ENCODE peak calls at places on chromosomes 13 and 19, in six cellular contexts. X, M, R, A, D and C are unnamed samples.
A peak's percentile ranks its signal among the peaks of the same experiment; 100 is the strongest.

GRCh38 chr19:8451885-8452284 is 7.1 kb downstream of the HNRNPM start:
- DNase-seq in M (no peak), X (no peak), D (peak; percentile 52), R (peak; percentile 79), A (no peak), C (no peak)

GRCh38 chr19:54255105-54255775 is 1.8 kb downstream of the LILRB5 start:
- DNase-seq in X (no peak), R (no peak), M (no peak), A (no peak), D (no peak), C (no peak)

GRCh38 chr13:39900106-39900750 is 244.8 kb downstream of the COG6 start:
- DNase-seq in D (peak; percentile 93), M (no peak), A (no peak), X (no peak), R (peak; percentile 49), C (no peak)

GRCh38 chr19:45637890-45638667 is 1.1 kb downstream of the EML2 start:
- DNase-seq in M (no peak), R (peak; percentile 48), A (no peak), X (no peak), D (peak; percentile 32), C (no peak)

GRCh38 chr19:50231821-50232220 is 28.4 kb downstream of the MYH14 start:
- DNase-seq in A (no peak), M (no peak), R (no peak), X (no peak), D (no peak), C (no peak)

GRCh38 chr19:11195169-11195568 is 2.2 kb downstream of the KANK2 start:
- DNase-seq in X (no peak), A (no peak), D (no peak), R (peak; percentile 17), M (no peak), C (no peak)

GRCh38 chr13:37109080-37109678 is 3.7 kb upstream of the CSNK1A1L start:
- DNase-seq in A (no peak), D (peak; percentile 80), M (no peak), X (no peak), R (peak; percentile 62), C (no peak)

GRCh38 chr19:11480927-11481776 is at the start of gene ELAVL3:
- DNase-seq in X (peak; percentile 59), R (no peak), A (no peak), M (no peak), D (no peak), C (no peak)

GRCh38 chr19:54791476-54791875 is 11.9 kb upstream of the KIR2DL4 start:
- DNase-seq in X (no peak), A (no peak), R (no peak), M (no peak), D (no peak), C (no peak)

GRCh38 chr19:7977723-7978040 is 27.8 kb downstream of the ELAVL1 start:
- DNase-seq in M (no peak), D (no peak), A (no peak), X (no peak), R (no peak), C (no peak)

GRCh38 chr13:49655906-49656305 is 27.6 kb downstream of the ARL11 start:
- DNase-seq in X (no peak), M (no peak), R (peak; percentile 56), D (no peak), A (no peak), C (no peak)

GRCh38 chr13:47598340-47598911 is 402.6 kb downstream of the SUCLA2 start:
- DNase-seq in X (no peak), A (no peak), M (no peak), D (peak; percentile 46), R (peak; percentile 13), C (no peak)

GRCh38 chr19:50500060-50500752 is 10.8 kb downstream of the JOSD2 start:
- DNase-seq in A (no peak), X (peak; percentile 47), D (no peak), M (no peak), R (no peak), C (no peak)

GRCh38 chr19:4267901-4268815 is 10.9 kb upstream of the SHD start:
- DNase-seq in A (no peak), D (no peak), X (no peak), M (no peak), R (no peak), C (no peak)

GRCh38 chr19:5145521-5146511 is 176.9 kb downstream of the KDM4B start:
- DNase-seq in A (no peak), X (no peak), D (no peak), R (no peak), M (no peak), C (no peak)

GRCh38 chr13:50720856-50721663 is 122.4 kb downstream of the DLEU7 start:
- DNase-seq in M (no peak), D (no peak), A (no peak), R (no peak), X (no peak), C (no peak)

GRCh38 chr19:56839665-56840451 is 668 bp downstream of the PEG3 start:
- DNase-seq in X (no peak), M (peak; percentile 90), R (no peak), A (no peak), D (no peak), C (peak; percentile 55)

GRCh38 chr19:31943305-31943704 is 402.1 kb upstream of the ZNF507 start:
- DNase-seq in M (no peak), R (no peak), A (no peak), D (no peak), X (peak; percentile 43), C (no peak)

GRCh38 chr19:41324921-41325639 is 15.1 kb downstream of the CCDC97 start:
- DNase-seq in D (peak; percentile 79), M (no peak), A (no peak), X (peak; percentile 73), R (peak; percentile 90), C (no peak)

GRCh38 chr13:32824671-32825070 is 191.6 kb upstream of the KL start:
- DNase-seq in R (peak; percentile 95), M (no peak), A (no peak), X (no peak), D (peak; percentile 77), C (no peak)

GRCh38 chr19:13978721-13979191 is 26.4 kb downstream of the DCAF15 start:
- DNase-seq in X (peak; percentile 65), M (no peak), R (no peak), D (no peak), A (no peak), C (no peak)

GRCh38 chr19:3849092-3849491 is 19.7 kb downstream of the ZFR2 start:
- DNase-seq in M (no peak), A (peak; percentile 9), R (no peak), D (no peak), X (peak; percentile 48), C (no peak)

GRCh38 chr19:18304496-18305312 is 18.2 kb downstream of the LSM4 start:
- DNase-seq in D (peak; percentile 72), R (peak; percentile 83), A (peak; percentile 83), M (peak; percentile 77), X (peak; percentile 62), C (no peak)

GRCh38 chr19:35760711-35761349 is 2.9 kb downstream of the PROSER3 start:
- DNase-seq in M (no peak), D (no peak), R (no peak), A (no peak), X (no peak), C (no peak)

GRCh38 chr19:33235269-33235995 is 9.8 kb upstream of the SLC7A10 start:
- DNase-seq in X (peak; percentile 91), A (peak; percentile 78), R (peak; percentile 55), M (peak; percentile 80), D (peak; percentile 72), C (no peak)

DNA sequence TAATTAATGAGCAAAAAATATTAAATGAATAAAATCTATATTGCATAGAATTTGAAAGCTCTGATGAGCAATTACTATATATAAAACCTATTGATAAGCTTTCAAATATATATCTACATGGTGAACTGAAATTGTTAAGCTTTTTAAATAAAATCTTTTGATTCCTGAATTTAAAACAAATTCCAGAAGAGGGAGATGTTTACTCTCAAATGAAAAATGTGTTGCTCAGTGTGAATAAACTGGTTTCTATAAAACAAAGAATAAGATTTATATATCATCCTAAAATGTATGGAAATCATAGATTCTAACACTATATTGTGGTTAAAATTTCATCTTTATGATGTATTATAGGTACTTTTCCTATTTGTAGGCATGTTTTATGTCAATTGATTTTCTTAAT is 171.5 kb upstream of the SLITRK6 start:
- DNase-seq in X (no peak), A (no peak), D (peak; percentile 4), M (no peak), R (no peak), C (no peak)
- TF ChIP-seq CTCF in X (no peak), A (no peak), D (no peak), M (no peak), R (peak; percentile 11), C (no peak)

DNA sequence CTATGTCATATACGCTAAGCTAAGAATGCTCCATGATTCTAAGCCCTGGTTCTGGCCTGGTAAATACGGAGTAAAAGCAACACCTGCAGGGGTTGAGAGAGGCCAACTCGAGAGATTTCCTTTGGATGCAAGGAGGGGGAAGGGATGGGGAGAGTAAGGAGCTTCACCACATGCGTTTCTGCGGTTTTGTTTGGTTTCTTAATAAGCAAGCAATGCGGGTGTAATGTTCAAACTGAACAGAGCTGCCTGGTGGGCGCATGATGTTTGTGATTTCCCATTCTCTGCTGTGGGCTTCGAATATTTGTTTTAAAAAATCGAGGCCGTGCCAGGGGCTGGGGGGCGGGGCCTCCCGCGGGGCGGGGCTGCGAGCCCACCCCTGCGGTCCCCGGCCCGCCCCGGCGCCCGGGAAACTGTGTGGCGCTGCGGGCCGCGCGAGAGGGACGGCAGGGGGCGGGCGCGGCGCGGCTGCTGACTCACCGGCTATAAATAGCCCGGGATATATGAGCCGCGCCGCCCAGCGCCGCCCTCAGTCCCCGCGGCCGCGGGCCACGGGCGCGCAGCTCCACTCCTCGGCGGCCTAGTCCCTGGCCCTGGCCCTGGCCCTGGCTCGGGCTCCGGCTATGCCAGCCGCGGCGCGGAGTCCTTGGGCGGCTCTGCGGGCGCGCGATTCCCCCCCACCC is 5.1 kb downstream of the BBC3 start:
- DNase-seq in M (peak; percentile 79), R (peak; percentile 84), X (peak; percentile 90), A (peak; percentile 80), D (peak; percentile 85), C (no peak)
- TF ChIP-seq CTCF in M (peak; percentile 90), R (peak; percentile 39), X (no peak), A (no peak), D (peak; percentile 14), C (peak; percentile 30)

GRCh38 chr13:30052127-30052526 is 201.7 kb upstream of the UBL3 start:
- DNase-seq in D (no peak), R (no peak), A (no peak), X (peak; percentile 21), M (no peak), C (no peak)
- TF ChIP-seq CTCF in D (no peak), R (no peak), A (no peak), X (no peak), M (no peak), C (no peak)

GRCh38 chr13:38637576-38637975 is 49.3 kb upstream of the FREM2 start:
- DNase-seq in A (no peak), R (no peak), X (no peak), M (no peak), D (no peak), C (no peak)

GRCh38 chr13:38636106-38636505 is 50.8 kb upstream of the FREM2 start:
- DNase-seq in D (no peak), M (no peak), A (no peak), X (no peak), R (no peak), C (no peak)

GRCh38 chr13:38636756-38637155 is 50.1 kb upstream of the FREM2 start:
- DNase-seq in X (no peak), R (no peak), A (no peak), M (no peak), D (no peak), C (no peak)

GRCh38 chr13:38641164-38641948 is 45.5 kb upstream of the FREM2 start:
- DNase-seq in A (no peak), X (no peak), R (no peak), M (no peak), D (no peak), C (no peak)
- TF ChIP-seq CTCF in A (no peak), X (peak; percentile 12), R (peak; percentile 14), M (no peak), D (peak; percentile 24), C (no peak)